ENCODE peak calls at places on chromosomes 13 and 19, in nine cellular contexts. W is stimulated activated naive B cell treated with anti-CD40 and anti-IgM and Interleukin-4, amounts not matched to agents 10 μg/mL and 1 μg/mL and 100 μg/mL, for 72 hours; B is stimulated activated CD8-positive, alpha-beta memory T cell treated with anti-CD3 and anti-CD28 coated beads, Interleukin-2, amount 100 ng/mL, for 48 hours; Z is omental fat pad; F is AG09309; J is activated T-helper 9 cell treated with anti-CD3 and anti-CD28 coated beads, Interleukin-2, amount 50 U/mL, for 16 hours; L is tibial artery; Y is HFFc6; G is HT-29. U is an unnamed sample.

GRCh38 chr19:36918090-36918489 is 2.0 kb downstream of the ZNF568 start:
- DNase-seq in J (no peak), Z (no peak), Y (no peak), G (no peak), B (no peak), L (no peak), W (no peak), F (no peak), U (no peak)

GRCh38 chr19:590396-590745 is 690 bp downstream of the HCN2 start:
- DNase-seq in G (no peak), F (no peak), J (no peak), W (no peak), B (no peak), Z (no peak), Y (no peak), L (no peak), U (no peak)

GRCh38 chr13:35684432-35684831 is 207.9 kb upstream of the MAB21L1 start:
- DNase-seq in J (no peak), Y (no peak), G (no peak), F (no peak), B (no peak), L (no peak), Z (no peak), W (no peak), U (no peak)

GRCh38 chr19:41889896-41890295 is 6.9 kb downstream of the ARHGEF1 start:
- DNase-seq in G (no peak), Y (no peak), W (no peak), B (no peak), F (no peak), Z (no peak), J (no peak), L (no peak), U (no peak)

GRCh38 chr13:78478183-78478582 is 125.2 kb downstream of the POU4F1 start:
- DNase-seq in F (no peak), B (no peak), J (no peak), L (no peak), W (no peak), Z (no peak), G (no peak), Y (no peak), U (no peak)

GRCh38 chr19:1302534-1303239 is 17.0 kb downstream of the EFNA2 start:
- DNase-seq in B (no peak), Z (no peak), L (no peak), J (no peak), Y (no peak), W (no peak), F (no peak), G (no peak), U (no peak)

GRCh38 chr13:60396008-60396782 is 825 bp upstream of the TDRD3 start:
- DNase-seq in Z (peak), B (peak), W (peak), G (peak), L (peak), F (peak), Y (peak), J (peak), U (peak)

GRCh38 chr19:31255174-31255862 is 93.9 kb downstream of the TSHZ3 start:
- DNase-seq in G (no peak), Y (no peak), J (no peak), F (no peak), Z (no peak), L (no peak), W (no peak), B (no peak), U (peak)

GRCh38 chr19:18311495-18311894 is 11.4 kb downstream of the LSM4 start:
- DNase-seq in G (no peak), F (no peak), Z (no peak), L (no peak), J (no peak), W (no peak), Y (no peak), B (no peak), U (no peak)

GRCh38 chr19:12666305-12667048 is at the start of the genes MAN2B1 and WDR83:
- DNase-seq in B (peak), W (peak), Y (no peak), G (peak), Z (peak), F (no peak), J (peak), L (peak), U (peak)

GRCh38 chr13:44142911-44143665 is 230.5 kb upstream of the SERP2 start:
- DNase-seq in B (no peak), W (no peak), G (peak), Y (no peak), J (no peak), Z (no peak), L (no peak), F (no peak), U (no peak)

GRCh38 chr19:47094557-47095517 is 18.7 kb downstream of the ZC3H4 start:
- DNase-seq in W (no peak), L (no peak), Z (no peak), G (peak), J (no peak), F (no peak), B (peak), Y (no peak), U (peak)

GRCh38 chr13:35255241-35255640 is 221.2 kb downstream of the MAB21L1 start:
- DNase-seq in Y (no peak), G (no peak), Z (no peak), L (no peak), B (no peak), F (no peak), J (no peak), W (no peak), U (no peak)

GRCh38 chr13:25836709-25837316 is 215.0 kb downstream of the SHISA2 start:
- DNase-seq in B (no peak), L (no peak), J (no peak), W (no peak), G (no peak), Y (no peak), Z (no peak), F (no peak), U (no peak)

GRCh38 chr13:38577048-38577447 is 109.8 kb upstream of the FREM2 start:
- DNase-seq in B (no peak), Z (no peak), G (peak), Y (no peak), L (no peak), J (no peak), W (no peak), F (no peak), U (no peak)

GRCh38 chr13:34513526-34513925 is 428.5 kb upstream of the NBEA start:
- DNase-seq in Z (no peak), W (no peak), Y (peak), G (no peak), B (no peak), F (no peak), L (no peak), J (no peak), U (no peak)

GRCh38 chr13:60411464-60411863 is 14.4 kb downstream of the TDRD3 start:
- DNase-seq in G (no peak), J (no peak), Z (no peak), F (no peak), Y (no peak), L (no peak), B (no peak), W (no peak), U (no peak)

GRCh38 chr13:41562083-41562482 is 104.7 kb downstream of the RGCC start:
- DNase-seq in J (no peak), L (no peak), Z (peak), Y (peak), G (no peak), F (peak), B (no peak), W (no peak), U (no peak)

GRCh38 chr19:35236638-35237400 is 8.3 kb upstream of the FAM187B start:
- DNase-seq in L (no peak), F (no peak), J (no peak), Z (no peak), Y (no peak), G (peak), B (no peak), W (no peak), U (peak)

GRCh38 chr19:33419763-33420080 is 46.2 kb downstream of the CEBPG start:
- DNase-seq in L (no peak), Y (no peak), J (no peak), G (no peak), W (no peak), Z (no peak), F (no peak), B (no peak), U (no peak)

GRCh38 chr13:40352385-40352778 is 314.1 kb downstream of the FOXO1 start:
- DNase-seq in F (no peak), L (no peak), Z (no peak), J (no peak), Y (no peak), G (no peak), W (no peak), B (no peak), U (no peak)

GRCh38 chr13:80131204-80131603 is 209.7 kb downstream of the SPRY2 start:
- DNase-seq in F (no peak), Z (peak), W (no peak), G (peak), L (peak), J (no peak), Y (peak), B (no peak), U (no peak)

GRCh38 chr19:798415-799075 is 1.3 kb downstream of the PTBP1 start:
- DNase-seq in J (no peak), Y (no peak), G (peak), Z (no peak), L (no peak), B (no peak), W (no peak), F (no peak), U (peak)

GRCh38 chr13:50731400-50731799 is 112.1 kb downstream of the DLEU7 start:
- DNase-seq in Y (peak), W (no peak), F (peak), G (peak), J (no peak), L (no peak), B (no peak), Z (no peak), U (no peak)

GRCh38 chr13:94617389-94618000 is 15.8 kb downstream of the GPR180 start:
- DNase-seq in F (no peak), J (no peak), Z (no peak), Y (no peak), W (no peak), B (no peak), L (no peak), G (peak), U (no peak)

GRCh38 chr19:32138416-32138815 is 207.0 kb upstream of the ZNF507 start:
- DNase-seq in B (no peak), G (no peak), F (no peak), L (no peak), W (no peak), Y (no peak), J (no peak), Z (no peak), U (no peak)

GRCh38 chr13:91724591-91724990 is 326.2 kb downstream of the GPC5 start:
- DNase-seq in Z (no peak), J (no peak), Y (no peak), G (no peak), L (no peak), W (no peak), F (no peak), B (no peak), U (no peak)

GRCh38 chr13:51644649-51645048 is 60.4 kb downstream of the WDFY2 start:
- DNase-seq in Y (peak), J (no peak), B (no peak), Z (no peak), F (no peak), W (no peak), G (no peak), L (no peak), U (no peak)

GRCh38 chr13:93882086-93882651 is 597.3 kb downstream of the DCT start:
- DNase-seq in W (no peak), G (no peak), L (no peak), Z (no peak), B (no peak), Y (peak), J (no peak), F (no peak), U (no peak)

GRCh38 chr19:51020988-51021651 is 1.6 kb upstream of the KLK10 start:
- DNase-seq in W (no peak), B (no peak), G (peak), L (no peak), Z (no peak), Y (peak), J (no peak), F (no peak), U (no peak)

GRCh38 chr19:32646556-32646955 is 28.4 kb downstream of the ANKRD27 start:
- DNase-seq in J (no peak), L (no peak), F (no peak), Y (no peak), W (no peak), B (peak), Z (no peak), G (no peak), U (peak)

GRCh38 chr19:48591021-48591420 is 15.5 kb upstream of the SPACA4 start:
- DNase-seq in G (peak), W (no peak), B (no peak), Z (no peak), L (no peak), J (no peak), Y (no peak), F (no peak), U (no peak)

GRCh38 chr13:38543561-38543960 is 143.3 kb upstream of the FREM2 start:
- DNase-seq in Y (no peak), L (no peak), G (no peak), Z (no peak), J (no peak), W (no peak), F (no peak), B (no peak), U (no peak)

GRCh38 chr13:98543380-98544104 is 33.4 kb downstream of the STK24 start:
- DNase-seq in L (no peak), G (no peak), Z (no peak), Y (no peak), J (no peak), W (no peak), B (no peak), F (no peak), U (peak)

GRCh38 chr13:97944396-97945029 is 9.0 kb upstream of the IPO5 start:
- DNase-seq in G (no peak), W (no peak), Y (peak), F (no peak), B (no peak), L (no peak), J (no peak), Z (no peak), U (no peak)